ENCODE peak calls at places on chromosomes 12 and 14, in ten cellular contexts. Y is dermis blood vessel endothelial cell, F is progenitor cell of endocrine pancreas, C is GM13976, D is AG09319, S is pancreas, Q is fibroblast of the conjunctiva, B is left ventricle myocardium inferior, R is NCI-H1694, T is cerebellar cortex. X is an unnamed sample.

GRCh38 chr12:84756961-84757360 is 155.6 kb downstream of the SLC6A15 start:
- DNase-seq in Y (no peak), F (no peak), C (no peak), D (no peak), S (no peak), Q (no peak), B (no peak), R (no peak), T (no peak), X (no peak)

GRCh38 chr12:120761581-120761980 is 36.0 kb downstream of the ACADS start:
- DNase-seq in Y (no peak), F (no peak), C (no peak), D (no peak), S (no peak), Q (peak), B (no peak), R (no peak), T (no peak), X (no peak)

GRCh38 chr12:109740694-109741245 is 27.1 kb downstream of the FAM222A start:
- DNase-seq in Y (no peak), F (no peak), C (no peak), D (no peak), S (peak), Q (no peak), B (peak), R (no peak), T (no peak), X (no peak)

GRCh38 chr14:100393362-100393761 is 70.2 kb downstream of the SLC25A47 start:
- DNase-seq in Y (no peak), F (no peak), C (no peak), D (no peak), S (no peak), Q (no peak), B (no peak), R (no peak), T (no peak), X (no peak)

GRCh38 chr12:123238961-123239360 is 5.7 kb downstream of the MTRFR start:
- DNase-seq in Y (no peak), F (no peak), C (no peak), D (no peak), S (no peak), Q (no peak), B (no peak), R (no peak), T (no peak), X (no peak)

GRCh38 chr12:132686831-132687210 is 321 bp downstream of the POLE start:
- DNase-seq in Y (no peak), F (no peak), C (no peak), D (no peak), S (peak), Q (no peak), B (no peak), R (no peak), T (no peak), X (no peak)

GRCh38 chr12:54398995-54399793 is 14.7 kb upstream of the ZNF385A start:
- DNase-seq in Y (peak), F (peak), C (peak), D (peak), S (peak), Q (peak), B (peak), R (peak), T (peak), X (peak)

GRCh38 chr12:93823616-93824410 is 146.6 kb downstream of the CRADD start:
- DNase-seq in Y (no peak), F (no peak), C (no peak), D (no peak), S (no peak), Q (no peak), B (no peak), R (no peak), T (no peak), X (no peak)

GRCh38 chr14:74614508-74615495 is 2.8 kb upstream of the LTBP2 start:
- DNase-seq in Y (no peak), F (no peak), C (peak), D (no peak), S (no peak), Q (no peak), B (no peak), R (no peak), T (no peak), X (no peak)

GRCh38 chr14:100905166-100905565 is 1.6 kb upstream of the RTL1 start:
- DNase-seq in Y (no peak), F (no peak), C (no peak), D (no peak), S (no peak), Q (no peak), B (no peak), R (no peak), T (no peak), X (no peak)

GRCh38 chr14:70692210-70692609 is 50.5 kb downstream of the TTC9 start:
- DNase-seq in Y (no peak), F (no peak), C (no peak), D (no peak), S (no peak), Q (no peak), B (peak), R (no peak), T (no peak), X (peak)

GRCh38 chr14:101357038-101357437 is 204.3 kb upstream of the DIO3 start:
- DNase-seq in Y (no peak), F (no peak), C (no peak), D (no peak), S (no peak), Q (no peak), B (no peak), R (no peak), T (no peak), X (no peak)

GRCh38 chr12:14769837-14770494 is 33.3 kb downstream of the WBP11 start:
- DNase-seq in Y (peak), F (peak), C (peak), D (no peak), S (peak), Q (peak), B (peak), R (no peak), T (peak), X (no peak)

GRCh38 chr12:112096667-112097066 is 11.9 kb downstream of the NAA25 start:
- DNase-seq in Y (peak), F (no peak), C (no peak), D (no peak), S (no peak), Q (peak), B (no peak), R (no peak), T (no peak), X (no peak)

GRCh38 chr12:42958271-42958674 is 368.7 kb upstream of the PRICKLE1 start:
- DNase-seq in Y (peak), F (no peak), C (no peak), D (no peak), S (no peak), Q (no peak), B (no peak), R (no peak), T (peak), X (no peak)

GRCh38 chr14:23186913-23187654 is 3.6 kb upstream of the SLC7A8 start:
- DNase-seq in Y (peak), F (no peak), C (peak), D (peak), S (no peak), Q (peak), B (no peak), R (peak), T (peak), X (no peak)

GRCh38 chr12:11822071-11822818 is 172.8 kb downstream of the ETV6 start:
- DNase-seq in Y (peak), F (no peak), C (peak), D (no peak), S (no peak), Q (no peak), B (no peak), R (peak), T (no peak), X (no peak)

GRCh38 chr14:95183532-95184412 is 26.4 kb upstream of the DICER1 start:
- DNase-seq in Y (peak), F (no peak), C (peak), D (no peak), S (no peak), Q (no peak), B (no peak), R (no peak), T (no peak), X (no peak)

GRCh38 chr14:106083082-106083481 is 556.7 kb downstream of the TMEM121 start:
- DNase-seq in Y (no peak), F (no peak), C (no peak), D (no peak), S (no peak), Q (no peak), B (no peak), R (no peak), T (no peak), X (no peak)

GRCh38 chr14:90510208-90510607 is 113.4 kb downstream of the CALM1 start:
- DNase-seq in Y (no peak), F (no peak), C (no peak), D (no peak), S (peak), Q (no peak), B (peak), R (peak), T (peak), X (no peak)

GRCh38 chr14:96400495-96400894 is 8.6 kb downstream of the AK7 start:
- DNase-seq in Y (no peak), F (no peak), C (no peak), D (no peak), S (no peak), Q (no peak), B (no peak), R (no peak), T (peak), X (no peak)

GRCh38 chr12:52013626-52014310 is 7.0 kb downstream of the TAMALIN start:
- DNase-seq in Y (no peak), F (no peak), C (no peak), D (no peak), S (no peak), Q (no peak), B (no peak), R (no peak), T (no peak), X (no peak)

GRCh38 chr12:14902465-14902864 is 16.8 kb upstream of the MGP start:
- DNase-seq in Y (no peak), F (no peak), C (no peak), D (no peak), S (no peak), Q (no peak), B (no peak), R (no peak), T (no peak), X (no peak)

GRCh38 chr14:99391671-99392070 is 89.0 kb downstream of the SETD3 start:
- DNase-seq in Y (peak), F (no peak), C (no peak), D (no peak), S (no peak), Q (no peak), B (no peak), R (no peak), T (no peak), X (no peak)

GRCh38 chr12:15987696-15988095 is 76.6 kb downstream of the DERA start:
- DNase-seq in Y (no peak), F (no peak), C (no peak), D (no peak), S (peak), Q (no peak), B (peak), R (no peak), T (no peak), X (no peak)